ENCODE peak calls at places on chromosomes 12 and 14, in seven cellular contexts. T, W, O, H, Q, G and E are unnamed samples.

GRCh38 chr12:124436366-124436765 is 131.0 kb downstream of the NCOR2 start:
- DNase-seq in T (no peak), W (peak), O (no peak), H (no peak), Q (no peak), G (no peak), E (no peak)

GRCh38 chr14:88935083-88935482 is 110.6 kb downstream of the TTC8 start:
- DNase-seq in T (no peak), W (no peak), O (no peak), H (no peak), Q (no peak), G (no peak), E (no peak)

GRCh38 chr12:52539024-52539820 is 13.7 kb downstream of the KRT71 start:
- DNase-seq in T (no peak), W (no peak), O (no peak), H (no peak), Q (no peak), G (no peak), E (no peak)

GRCh38 chr12:75784591-75784990 is 247.0 kb downstream of the PHLDA1 start:
- DNase-seq in T (peak), W (no peak), O (peak), H (no peak), Q (peak), G (no peak), E (no peak)

GRCh38 chr14:100593751-100594624 is 6.8 kb upstream of the BEGAIN start:
- DNase-seq in T (no peak), W (no peak), O (no peak), H (no peak), Q (no peak), G (no peak), E (no peak)

GRCh38 chr12:19052689-19053088 is 76.8 kb upstream of the PLEKHA5 start:
- DNase-seq in T (no peak), W (no peak), O (no peak), H (peak), Q (no peak), G (no peak), E (no peak)

GRCh38 chr14:104927901-104928300 is 3.2 kb downstream of the PLD4 start:
- DNase-seq in T (no peak), W (no peak), O (no peak), H (no peak), Q (no peak), G (no peak), E (no peak)

GRCh38 chr14:22865424-22866215 is 5.9 kb upstream of the LRP10 start:
- DNase-seq in T (peak), W (peak), O (no peak), H (peak), Q (no peak), G (no peak), E (no peak)

GRCh38 chr12:127509066-127509778 is 757.7 kb upstream of the TMEM132C start:
- DNase-seq in T (no peak), W (no peak), O (no peak), H (no peak), Q (no peak), G (no peak), E (no peak)

GRCh38 chr12:100127766-100128508 is 14.7 kb downstream of the BLTP3B start:
- DNase-seq in T (no peak), W (no peak), O (peak), H (no peak), Q (peak), G (no peak), E (no peak)

GRCh38 chr12:59839514-59839913 is 243.7 kb downstream of the SLC16A7 start:
- DNase-seq in T (no peak), W (no peak), O (no peak), H (no peak), Q (no peak), G (no peak), E (no peak)

GRCh38 chr14:100450736-100451135 is 127.6 kb downstream of the SLC25A47 start:
- DNase-seq in T (no peak), W (no peak), O (no peak), H (no peak), Q (no peak), G (no peak), E (no peak)

GRCh38 chr12:52831251-52831650 is 2.9 kb downstream of the KRT79 start:
- DNase-seq in T (no peak), W (no peak), O (no peak), H (no peak), Q (no peak), G (no peak), E (no peak)

GRCh38 chr14:95901014-95901413 is 24.4 kb downstream of the TUNAR start:
- DNase-seq in T (no peak), W (no peak), O (no peak), H (no peak), Q (no peak), G (no peak), E (no peak)

GRCh38 chr12:129127771-129128170 is 274.5 kb downstream of the GLT1D1 start:
- DNase-seq in T (no peak), W (no peak), O (no peak), H (no peak), Q (no peak), G (no peak), E (no peak)

GRCh38 chr12:23039834-23040233 is 414.9 kb downstream of the ETNK1 start:
- DNase-seq in T (no peak), W (peak), O (no peak), H (no peak), Q (no peak), G (no peak), E (no peak)

GRCh38 chr12:71664411-71665108 is 459 bp downstream of the THAP2 start:
- DNase-seq in T (no peak), W (no peak), O (no peak), H (no peak), Q (no peak), G (no peak), E (no peak)

GRCh38 chr14:70926187-70926830 is 19.1 kb downstream of the PCNX1 start:
- DNase-seq in T (no peak), W (no peak), O (no peak), H (no peak), Q (no peak), G (no peak), E (no peak)

GRCh38 chr12:60494249-60494648 is 898.4 kb downstream of the SLC16A7 start:
- DNase-seq in T (peak), W (peak), O (peak), H (peak), Q (peak), G (peak), E (no peak)

GRCh38 chr12:101880769-101881168 is 3.4 kb downstream of the DRAM1 start:
- DNase-seq in T (no peak), W (no peak), O (no peak), H (no peak), Q (no peak), G (no peak), E (no peak)

GRCh38 chr12:64608901-64609542 is 1.3 kb upstream of the RASSF3 start:
- DNase-seq in T (peak), W (peak), O (peak), H (peak), Q (peak), G (peak), E (peak)

GRCh38 chr14:39491134-39491541 is 58.9 kb upstream of the FBXO33 start:
- DNase-seq in T (peak), W (peak), O (peak), H (peak), Q (no peak), G (peak), E (peak)

GRCh38 chr12:64611430-64612286 is 1.4 kb downstream of the RASSF3 start:
- DNase-seq in T (peak), W (peak), O (no peak), H (no peak), Q (peak), G (no peak), E (no peak)

GRCh38 chr14:36817071-36817930 is 155.6 kb downstream of the PAX9 start:
- DNase-seq in T (no peak), W (no peak), O (no peak), H (no peak), Q (no peak), G (no peak), E (no peak)

GRCh38 chr14:65492277-65492676 is 79.7 kb downstream of the FUT8 start:
- DNase-seq in T (no peak), W (no peak), O (no peak), H (no peak), Q (peak), G (no peak), E (no peak)

GRCh38 chr14:35435177-35435576 is 30.6 kb upstream of the NFKBIA start:
- DNase-seq in T (no peak), W (peak), O (no peak), H (no peak), Q (no peak), G (no peak), E (no peak)

GRCh38 chr14:61408498-61408897 is 87.1 kb downstream of the PRKCH start:
- DNase-seq in T (no peak), W (no peak), O (no peak), H (no peak), Q (no peak), G (no peak), E (no peak)

GRCh38 chr14:76772300-76773187 is 11.3 kb downstream of the VASH1 start:
- DNase-seq in T (no peak), W (peak), O (no peak), H (peak), Q (no peak), G (no peak), E (no peak)

GRCh38 chr14:105465209-105466031 is 9.2 kb upstream of the CRIP2 start:
- DNase-seq in T (no peak), W (no peak), O (no peak), H (no peak), Q (no peak), G (no peak), E (no peak)

GRCh38 chr14:50396636-50397460 is at the start of gene CDKL1:
- DNase-seq in T (peak), W (peak), O (peak), H (peak), Q (peak), G (no peak), E (peak)

GRCh38 chr12:55728932-55729591 is at the start of gene CD63:
- DNase-seq in T (peak), W (peak), O (peak), H (peak), Q (peak), G (no peak), E (no peak)
- TF ChIP-seq REST in T (peak), W (no peak), O (no peak), H (no peak), Q (no peak), G (no peak), E (no peak)

GRCh38 chr12:95624544-95624943 is 73.3 kb upstream of the USP44 start:
- DNase-seq in T (no peak), W (no peak), O (peak), H (peak), Q (no peak), G (no peak), E (no peak)
- TF ChIP-seq REST in T (no peak), W (no peak), O (no peak), H (no peak), Q (no peak), G (no peak), E (no peak)

GRCh38 chr12:31362115-31362758 is 36.3 kb upstream of the SINHCAF start:
- DNase-seq in T (no peak), W (peak), O (peak), H (peak), Q (peak), G (no peak), E (no peak)

GRCh38 chr12:31362759-31363415 is 36.9 kb upstream of the SINHCAF start:
- DNase-seq in T (no peak), W (peak), O (peak), H (peak), Q (peak), G (no peak), E (no peak)

GRCh38 chr12:31363826-31364225 is 37.9 kb upstream of the SINHCAF start:
- DNase-seq in T (no peak), W (no peak), O (no peak), H (no peak), Q (no peak), G (no peak), E (no peak)

GRCh38 chr12:31361730-31362114 is 35.8 kb upstream of the SINHCAF start:
- DNase-seq in T (no peak), W (no peak), O (no peak), H (no peak), Q (no peak), G (no peak), E (no peak)

GRCh38 chr12:31363416-31363809 is 37.5 kb upstream of the SINHCAF start:
- DNase-seq in T (no peak), W (no peak), O (no peak), H (no peak), Q (peak), G (no peak), E (no peak)
- TF ChIP-seq REST in T (no peak), W (no peak), O (no peak), H (no peak), Q (no peak), G (no peak), E (no peak)

GRCh38 chr12:111841750-111842555 is at the start of gene MAPKAPK5:
- DNase-seq in T (peak), W (peak), O (peak), H (peak), Q (peak), G (peak), E (peak)
- TF ChIP-seq REST in T (peak), W (peak), O (peak), H (no peak), Q (peak), G (no peak), E (no peak)

GRCh38 chr12:6641131-6641530 is 5.4 kb upstream of the LPAR5 start:
- DNase-seq in T (peak), W (no peak), O (no peak), H (no peak), Q (no peak), G (no peak), E (no peak)
- TF ChIP-seq REST in T (no peak), W (no peak), O (no peak), H (no peak), Q (no peak), G (no peak), E (no peak)

GRCh38 chr14:38053684-38054083 is 154.0 kb upstream of the SSTR1 start:
- DNase-seq in T (no peak), W (no peak), O (no peak), H (no peak), Q (no peak), G (no peak), E (no peak)
- TF ChIP-seq REST in T (no peak), W (no peak), O (no peak), H (no peak), Q (no peak), G (no peak), E (no peak)

GRCh38 chr14:72892879-72893635 is 844 bp downstream of the DPF3 start:
- DNase-seq in T (peak), W (peak), O (no peak), H (peak), Q (no peak), G (no peak), E (no peak)

GRCh38 chr14:72893636-72894322 is at the start of gene DPF3:
- DNase-seq in T (peak), W (peak), O (peak), H (peak), Q (peak), G (peak), E (peak)

GRCh38 chr14:72894323-72894622 is 372 bp upstream of the DPF3 start:
- DNase-seq in T (no peak), W (no peak), O (no peak), H (no peak), Q (no peak), G (no peak), E (no peak)

GRCh38 chr14:72891666-72892102 is 2.2 kb downstream of the DPF3 start:
- DNase-seq in T (peak), W (no peak), O (no peak), H (no peak), Q (no peak), G (no peak), E (no peak)

DNA sequence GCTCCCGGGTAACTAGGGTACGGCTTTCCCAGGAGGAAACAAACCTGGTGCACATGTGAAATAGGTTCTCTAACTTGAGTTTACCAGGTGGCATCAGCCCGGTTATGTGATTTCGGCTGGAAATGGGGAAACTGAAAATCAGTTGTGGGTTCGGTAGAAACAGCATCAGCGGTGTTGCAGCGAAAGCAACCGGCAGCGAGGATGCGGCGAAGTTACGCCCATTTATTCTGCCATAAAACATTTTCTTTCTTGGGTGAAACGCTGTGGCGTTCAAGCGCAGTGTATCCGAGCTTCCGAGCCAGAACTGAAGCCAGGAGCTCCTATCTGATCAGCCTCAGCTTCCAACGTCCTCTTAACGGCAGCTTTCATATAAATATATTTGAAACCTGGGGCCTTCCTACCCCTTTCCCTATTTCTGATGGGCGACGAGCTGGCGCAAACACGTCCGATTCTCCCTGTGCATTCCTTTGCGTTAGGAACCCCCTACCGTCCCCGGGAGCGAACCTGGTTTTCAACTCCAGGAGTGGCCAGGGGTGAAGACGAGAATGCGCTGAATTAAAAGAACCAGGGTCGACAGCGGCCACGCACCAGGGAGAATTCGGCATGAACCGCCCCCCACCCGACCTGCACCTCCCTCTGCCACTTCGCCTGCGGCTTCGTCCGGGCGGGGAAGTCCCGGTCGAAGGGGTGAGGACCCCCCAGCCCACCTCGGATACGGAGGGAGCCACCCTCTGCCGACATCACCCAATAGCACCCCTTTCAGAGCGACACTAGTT is 1.6 kb downstream of the DPF3 start:
- DNase-seq in T (peak), W (peak), O (no peak), H (peak), Q (no peak), G (no peak), E (no peak)
- TF ChIP-seq REST in T (no peak), W (no peak), O (no peak), H (no peak), Q (no peak), G (no peak), E (no peak)